ENCODE peak calls at places on chromosome X, in ten cellular contexts. One of them, this sample, is unnamed.
A peak's percentile ranks its signal among the peaks of the same experiment; 100 is the strongest.

GRCh38 chrX:132094169-132094568 is 33.7 kb downstream of the FRMD7 start:
- DNase-seq in A549: no peak
- DNase-seq in CD8-positive, alpha-beta memory T cell: no peak
- DNase-seq in osteocyte: no peak
- DNase-seq in fibroblast of the aortic adventitia: peak; percentile 51
- DNase-seq in lower leg skin: peak; percentile 13
- DNase-seq in left cardiac atrium: no peak
- DNase-seq in gastrocnemius medialis: no peak
- DNase-seq in OCI-M1: no peak
- DNase-seq in A172: no peak
- DNase-seq in this sample: no peak

GRCh38 chrX:129908636-129909035 is 2.7 kb downstream of the UTP14A start:
- DNase-seq in A549: no peak
- DNase-seq in CD8-positive, alpha-beta memory T cell: no peak
- DNase-seq in osteocyte: no peak
- DNase-seq in fibroblast of the aortic adventitia: no peak
- DNase-seq in lower leg skin: no peak
- DNase-seq in left cardiac atrium: no peak
- DNase-seq in gastrocnemius medialis: no peak
- DNase-seq in OCI-M1: no peak
- DNase-seq in A172: no peak
- DNase-seq in this sample: no peak

GRCh38 chrX:71301195-71301924 is at the start of gene ITGB1BP2:
- DNase-seq in A549: no peak
- DNase-seq in CD8-positive, alpha-beta memory T cell: no peak
- DNase-seq in osteocyte: no peak
- DNase-seq in fibroblast of the aortic adventitia: peak; percentile 67
- DNase-seq in lower leg skin: no peak
- DNase-seq in left cardiac atrium: no peak
- DNase-seq in gastrocnemius medialis: peak; percentile 12
- DNase-seq in OCI-M1: peak; percentile 35
- DNase-seq in A172: no peak
- DNase-seq in this sample: peak; percentile 53

GRCh38 chrX:129188223-129188622 is 335.1 kb downstream of the SMARCA1 start:
- DNase-seq in A549: no peak
- DNase-seq in CD8-positive, alpha-beta memory T cell: no peak
- DNase-seq in osteocyte: no peak
- DNase-seq in fibroblast of the aortic adventitia: no peak
- DNase-seq in lower leg skin: no peak
- DNase-seq in left cardiac atrium: no peak
- DNase-seq in gastrocnemius medialis: no peak
- DNase-seq in OCI-M1: no peak
- DNase-seq in A172: no peak
- DNase-seq in this sample: no peak

GRCh38 chrX:41863343-41864203 is 59.8 kb downstream of the CASK start:
- DNase-seq in A549: no peak
- DNase-seq in CD8-positive, alpha-beta memory T cell: no peak
- DNase-seq in osteocyte: no peak
- DNase-seq in fibroblast of the aortic adventitia: no peak
- DNase-seq in lower leg skin: no peak
- DNase-seq in left cardiac atrium: no peak
- DNase-seq in gastrocnemius medialis: no peak
- DNase-seq in OCI-M1: peak; percentile 6
- DNase-seq in A172: no peak
- DNase-seq in this sample: no peak

GRCh38 chrX:97524997-97525396 is 641.3 kb downstream of the RPA4 start:
- DNase-seq in A549: no peak
- DNase-seq in CD8-positive, alpha-beta memory T cell: no peak
- DNase-seq in osteocyte: no peak
- DNase-seq in fibroblast of the aortic adventitia: peak; percentile 40
- DNase-seq in lower leg skin: no peak
- DNase-seq in left cardiac atrium: no peak
- DNase-seq in gastrocnemius medialis: no peak
- DNase-seq in OCI-M1: no peak
- DNase-seq in A172: peak; percentile 25
- DNase-seq in this sample: peak; percentile 75

GRCh38 chrX:131331152-131331551 is 42.0 kb upstream of the IGSF1 start:
- DNase-seq in A549: peak; percentile 1
- DNase-seq in CD8-positive, alpha-beta memory T cell: no peak
- DNase-seq in osteocyte: no peak
- DNase-seq in fibroblast of the aortic adventitia: no peak
- DNase-seq in lower leg skin: no peak
- DNase-seq in left cardiac atrium: no peak
- DNase-seq in gastrocnemius medialis: no peak
- DNase-seq in OCI-M1: no peak
- DNase-seq in A172: no peak
- DNase-seq in this sample: no peak

GRCh38 chrX:45769919-45770582 is 569.4 kb upstream of the DIPK2B start:
- DNase-seq in A549: peak; percentile 86
- DNase-seq in CD8-positive, alpha-beta memory T cell: no peak
- DNase-seq in osteocyte: peak; percentile 90
- DNase-seq in fibroblast of the aortic adventitia: peak; percentile 94
- DNase-seq in lower leg skin: peak; percentile 63
- DNase-seq in left cardiac atrium: peak; percentile 71
- DNase-seq in gastrocnemius medialis: peak; percentile 14
- DNase-seq in OCI-M1: peak; percentile 87
- DNase-seq in A172: peak; percentile 95
- DNase-seq in this sample: peak; percentile 76

GRCh38 chrX:13414006-13414647 is 94.3 kb upstream of the ATXN3L start:
- DNase-seq in A549: no peak
- DNase-seq in CD8-positive, alpha-beta memory T cell: no peak
- DNase-seq in osteocyte: no peak
- DNase-seq in fibroblast of the aortic adventitia: no peak
- DNase-seq in lower leg skin: no peak
- DNase-seq in left cardiac atrium: no peak
- DNase-seq in gastrocnemius medialis: no peak
- DNase-seq in OCI-M1: no peak
- DNase-seq in A172: no peak
- DNase-seq in this sample: no peak

GRCh38 chrX:19751068-19751467 is 136.3 kb downstream of the SH3KBP1 start:
- DNase-seq in A549: no peak
- DNase-seq in CD8-positive, alpha-beta memory T cell: no peak
- DNase-seq in osteocyte: no peak
- DNase-seq in fibroblast of the aortic adventitia: no peak
- DNase-seq in lower leg skin: no peak
- DNase-seq in left cardiac atrium: no peak
- DNase-seq in gastrocnemius medialis: no peak
- DNase-seq in OCI-M1: no peak
- DNase-seq in A172: no peak
- DNase-seq in this sample: no peak

GRCh38 chrX:50161143-50161542 is 39.7 kb downstream of the AKAP4 start:
- DNase-seq in A549: no peak
- DNase-seq in CD8-positive, alpha-beta memory T cell: no peak
- DNase-seq in osteocyte: no peak
- DNase-seq in fibroblast of the aortic adventitia: no peak
- DNase-seq in lower leg skin: no peak
- DNase-seq in left cardiac atrium: no peak
- DNase-seq in gastrocnemius medialis: no peak
- DNase-seq in OCI-M1: peak; percentile 3
- DNase-seq in A172: peak; percentile 10
- DNase-seq in this sample: no peak

GRCh38 chrX:74023203-74023602 is 280.8 kb upstream of the ZCCHC13 start:
- DNase-seq in A549: no peak
- DNase-seq in CD8-positive, alpha-beta memory T cell: no peak
- DNase-seq in osteocyte: no peak
- DNase-seq in fibroblast of the aortic adventitia: no peak
- DNase-seq in lower leg skin: no peak
- DNase-seq in left cardiac atrium: no peak
- DNase-seq in gastrocnemius medialis: no peak
- DNase-seq in OCI-M1: peak; percentile 80
- DNase-seq in A172: no peak
- DNase-seq in this sample: no peak

GRCh38 chrX:108036298-108036973 is 8.4 kb upstream of the VSIG1 start:
- DNase-seq in A549: peak; percentile 97
- DNase-seq in CD8-positive, alpha-beta memory T cell: no peak
- DNase-seq in osteocyte: no peak
- DNase-seq in fibroblast of the aortic adventitia: peak; percentile 85
- DNase-seq in lower leg skin: no peak
- DNase-seq in left cardiac atrium: no peak
- DNase-seq in gastrocnemius medialis: no peak
- DNase-seq in OCI-M1: peak; percentile 60
- DNase-seq in A172: peak; percentile 9
- DNase-seq in this sample: no peak

GRCh38 chrX:130665214-130665613 is 237.8 kb downstream of the ENOX2 start:
- DNase-seq in A549: no peak
- DNase-seq in CD8-positive, alpha-beta memory T cell: no peak
- DNase-seq in osteocyte: no peak
- DNase-seq in fibroblast of the aortic adventitia: no peak
- DNase-seq in lower leg skin: no peak
- DNase-seq in left cardiac atrium: no peak
- DNase-seq in gastrocnemius medialis: no peak
- DNase-seq in OCI-M1: no peak
- DNase-seq in A172: no peak
- DNase-seq in this sample: no peak

GRCh38 chrX:13029831-13030771 is 14.3 kb downstream of the FAM9C start:
- DNase-seq in A549: peak; percentile 77
- DNase-seq in CD8-positive, alpha-beta memory T cell: peak; percentile 59
- DNase-seq in osteocyte: no peak
- DNase-seq in fibroblast of the aortic adventitia: no peak
- DNase-seq in lower leg skin: no peak
- DNase-seq in left cardiac atrium: no peak
- DNase-seq in gastrocnemius medialis: no peak
- DNase-seq in OCI-M1: no peak
- DNase-seq in A172: no peak
- DNase-seq in this sample: peak; percentile 78

GRCh38 chrX:102934624-102935023 is 2.4 kb upstream of the RAB40AL start:
- DNase-seq in A549: peak; percentile 28
- DNase-seq in CD8-positive, alpha-beta memory T cell: no peak
- DNase-seq in osteocyte: no peak
- DNase-seq in fibroblast of the aortic adventitia: peak; percentile 37
- DNase-seq in lower leg skin: peak; percentile 12
- DNase-seq in left cardiac atrium: no peak
- DNase-seq in gastrocnemius medialis: no peak
- DNase-seq in OCI-M1: peak; percentile 61
- DNase-seq in A172: peak; percentile 1
- DNase-seq in this sample: no peak

GRCh38 chrX:39855748-39856129 is 242.0 kb downstream of the BCOR start:
- DNase-seq in A549: peak; percentile 12
- DNase-seq in CD8-positive, alpha-beta memory T cell: peak; percentile 51
- DNase-seq in osteocyte: no peak
- DNase-seq in fibroblast of the aortic adventitia: peak; percentile 15
- DNase-seq in lower leg skin: peak; percentile 14
- DNase-seq in left cardiac atrium: no peak
- DNase-seq in gastrocnemius medialis: no peak
- DNase-seq in OCI-M1: peak; percentile 2
- DNase-seq in A172: peak; percentile 73
- DNase-seq in this sample: peak; percentile 86

GRCh38 chrX:47595701-47596655 is 13.7 kb downstream of the TIMP1 start:
- DNase-seq in A549: no peak
- DNase-seq in CD8-positive, alpha-beta memory T cell: no peak
- DNase-seq in osteocyte: peak; percentile 10
- DNase-seq in fibroblast of the aortic adventitia: peak; percentile 93
- DNase-seq in lower leg skin: no peak
- DNase-seq in left cardiac atrium: no peak
- DNase-seq in gastrocnemius medialis: no peak
- DNase-seq in OCI-M1: peak; percentile 12
- DNase-seq in A172: no peak
- DNase-seq in this sample: no peak

GRCh38 chrX:134936542-134936941 is 54.2 kb upstream of the SMIM10 start:
- DNase-seq in A549: peak; percentile 29
- DNase-seq in CD8-positive, alpha-beta memory T cell: no peak
- DNase-seq in osteocyte: no peak
- DNase-seq in fibroblast of the aortic adventitia: peak; percentile 82
- DNase-seq in lower leg skin: no peak
- DNase-seq in left cardiac atrium: no peak
- DNase-seq in gastrocnemius medialis: no peak
- DNase-seq in OCI-M1: no peak
- DNase-seq in A172: peak; percentile 39
- DNase-seq in this sample: no peak

GRCh38 chrX:14865201-14865600 is 7.7 kb downstream of the FANCB start:
- DNase-seq in A549: no peak
- DNase-seq in CD8-positive, alpha-beta memory T cell: no peak
- DNase-seq in osteocyte: no peak
- DNase-seq in fibroblast of the aortic adventitia: peak; percentile 50
- DNase-seq in lower leg skin: no peak
- DNase-seq in left cardiac atrium: no peak
- DNase-seq in gastrocnemius medialis: no peak
- DNase-seq in OCI-M1: peak; percentile 1
- DNase-seq in A172: no peak
- DNase-seq in this sample: no peak

GRCh38 chrX:10360121-10360520 is 203.3 kb downstream of the CLCN4 start:
- DNase-seq in A549: no peak
- DNase-seq in CD8-positive, alpha-beta memory T cell: no peak
- DNase-seq in osteocyte: no peak
- DNase-seq in fibroblast of the aortic adventitia: peak; percentile 11
- DNase-seq in lower leg skin: no peak
- DNase-seq in left cardiac atrium: peak; percentile 21
- DNase-seq in gastrocnemius medialis: no peak
- DNase-seq in OCI-M1: no peak
- DNase-seq in A172: peak; percentile 10
- DNase-seq in this sample: no peak

GRCh38 chrX:131729295-131729694 is 185.4 kb downstream of the OR13H1 start:
- DNase-seq in A549: peak; percentile 46
- DNase-seq in CD8-positive, alpha-beta memory T cell: peak; percentile 81
- DNase-seq in osteocyte: peak; percentile 64
- DNase-seq in fibroblast of the aortic adventitia: peak; percentile 94
- DNase-seq in lower leg skin: no peak
- DNase-seq in left cardiac atrium: peak; percentile 88
- DNase-seq in gastrocnemius medialis: no peak
- DNase-seq in OCI-M1: no peak
- DNase-seq in A172: no peak
- DNase-seq in this sample: no peak

GRCh38 chrX:20361890-20362262 is 95.2 kb upstream of the RPS6KA3 start:
- DNase-seq in A549: peak; percentile 91
- DNase-seq in CD8-positive, alpha-beta memory T cell: no peak
- DNase-seq in osteocyte: no peak
- DNase-seq in fibroblast of the aortic adventitia: peak; percentile 71
- DNase-seq in lower leg skin: no peak
- DNase-seq in left cardiac atrium: no peak
- DNase-seq in gastrocnemius medialis: no peak
- DNase-seq in OCI-M1: peak; percentile 0
- DNase-seq in A172: no peak
- DNase-seq in this sample: peak; percentile 74

GRCh38 chrX:1658083-1658463 is 43.2 kb downstream of the ASMT start:
- DNase-seq in A549: peak; percentile 14
- DNase-seq in CD8-positive, alpha-beta memory T cell: no peak
- DNase-seq in osteocyte: no peak
- DNase-seq in fibroblast of the aortic adventitia: no peak
- DNase-seq in lower leg skin: no peak
- DNase-seq in left cardiac atrium: no peak
- DNase-seq in gastrocnemius medialis: no peak
- DNase-seq in OCI-M1: peak; percentile 17
- DNase-seq in A172: peak; percentile 60
- DNase-seq in this sample: no peak

GRCh38 chrX:118726887-118727685 is at the start of gene IL13RA1:
- DNase-seq in A549: peak; percentile 89
- DNase-seq in CD8-positive, alpha-beta memory T cell: no peak
- DNase-seq in osteocyte: peak; percentile 94
- DNase-seq in fibroblast of the aortic adventitia: peak; percentile 65
- DNase-seq in lower leg skin: peak; percentile 47
- DNase-seq in left cardiac atrium: peak; percentile 85
- DNase-seq in gastrocnemius medialis: peak; percentile 46
- DNase-seq in OCI-M1: peak; percentile 82
- DNase-seq in A172: peak; percentile 56
- DNase-seq in this sample: peak; percentile 93